ENCODE peak calls at places on chromosomes 4 and X, in four cellular contexts. One of them, this sample, is unnamed.

GRCh38 chr4:120211408-120212015 is 144.9 kb upstream of the MAD2L1 start:
- DNase-seq in stimulated activated CD8-positive, alpha-beta memory T cell treated with anti-CD3 and anti-CD28 coated beads, Interleukin-4, amount 100 ng/mL, for 24 hours: no peak
- DNase-seq in substantia nigra: no peak
- DNase-seq in uterus: no peak
- DNase-seq in this sample: no peak

GRCh38 chr4:180827610-180828009 is 1415.6 kb upstream of the TENM3 start:
- DNase-seq in stimulated activated CD8-positive, alpha-beta memory T cell treated with anti-CD3 and anti-CD28 coated beads, Interleukin-4, amount 100 ng/mL, for 24 hours: no peak
- DNase-seq in substantia nigra: no peak
- DNase-seq in uterus: no peak
- DNase-seq in this sample: no peak

GRCh38 chr4:153466637-153467153 is 535 bp downstream of the TMEM131L start:
- DNase-seq in stimulated activated CD8-positive, alpha-beta memory T cell treated with anti-CD3 and anti-CD28 coated beads, Interleukin-4, amount 100 ng/mL, for 24 hours: no peak
- DNase-seq in substantia nigra: peak; percentile 42
- DNase-seq in uterus: peak; percentile 24
- DNase-seq in this sample: no peak

GRCh38 chrX:20001615-20002014 is 10.8 kb upstream of the BCLAF3 start:
- DNase-seq in stimulated activated CD8-positive, alpha-beta memory T cell treated with anti-CD3 and anti-CD28 coated beads, Interleukin-4, amount 100 ng/mL, for 24 hours: no peak
- DNase-seq in substantia nigra: no peak
- DNase-seq in uterus: no peak
- DNase-seq in this sample: no peak

GRCh38 chr4:141921293-141921692 is 284.9 kb downstream of the IL15 start:
- DNase-seq in stimulated activated CD8-positive, alpha-beta memory T cell treated with anti-CD3 and anti-CD28 coated beads, Interleukin-4, amount 100 ng/mL, for 24 hours: no peak
- DNase-seq in substantia nigra: no peak
- DNase-seq in uterus: no peak
- DNase-seq in this sample: no peak

GRCh38 chr4:7890635-7891393 is 48.8 kb downstream of the AFAP1 start:
- DNase-seq in stimulated activated CD8-positive, alpha-beta memory T cell treated with anti-CD3 and anti-CD28 coated beads, Interleukin-4, amount 100 ng/mL, for 24 hours: no peak
- DNase-seq in substantia nigra: no peak
- DNase-seq in uterus: no peak
- DNase-seq in this sample: no peak

GRCh38 chr4:20662851-20663250 is 37.4 kb upstream of the PACRGL start:
- DNase-seq in stimulated activated CD8-positive, alpha-beta memory T cell treated with anti-CD3 and anti-CD28 coated beads, Interleukin-4, amount 100 ng/mL, for 24 hours: no peak
- DNase-seq in substantia nigra: no peak
- DNase-seq in uterus: no peak
- DNase-seq in this sample: no peak

GRCh38 chr4:77001907-77002306 is 52.4 kb downstream of the SEPTIN11 start:
- DNase-seq in stimulated activated CD8-positive, alpha-beta memory T cell treated with anti-CD3 and anti-CD28 coated beads, Interleukin-4, amount 100 ng/mL, for 24 hours: no peak
- DNase-seq in substantia nigra: no peak
- DNase-seq in uterus: no peak
- DNase-seq in this sample: no peak

GRCh38 chr4:17448689-17449088 is 63.2 kb downstream of the QDPR start:
- DNase-seq in stimulated activated CD8-positive, alpha-beta memory T cell treated with anti-CD3 and anti-CD28 coated beads, Interleukin-4, amount 100 ng/mL, for 24 hours: no peak
- DNase-seq in substantia nigra: no peak
- DNase-seq in uterus: no peak
- DNase-seq in this sample: no peak

GRCh38 chr4:15659768-15660394 is 4.7 kb upstream of the FBXL5 start:
- DNase-seq in stimulated activated CD8-positive, alpha-beta memory T cell treated with anti-CD3 and anti-CD28 coated beads, Interleukin-4, amount 100 ng/mL, for 24 hours: no peak
- DNase-seq in substantia nigra: no peak
- DNase-seq in uterus: no peak
- DNase-seq in this sample: peak; percentile 71

GRCh38 chr4:907691-908437 is 24.3 kb downstream of the GAK start:
- DNase-seq in stimulated activated CD8-positive, alpha-beta memory T cell treated with anti-CD3 and anti-CD28 coated beads, Interleukin-4, amount 100 ng/mL, for 24 hours: no peak
- DNase-seq in substantia nigra: no peak
- DNase-seq in uterus: no peak
- DNase-seq in this sample: no peak

GRCh38 chrX:124300412-124300811 is 32.0 kb upstream of the TEX13D start:
- DNase-seq in stimulated activated CD8-positive, alpha-beta memory T cell treated with anti-CD3 and anti-CD28 coated beads, Interleukin-4, amount 100 ng/mL, for 24 hours: no peak
- DNase-seq in substantia nigra: no peak
- DNase-seq in uterus: no peak
- DNase-seq in this sample: no peak

GRCh38 chr4:115272585-115272984 is 159.2 kb upstream of the NDST4 start:
- DNase-seq in stimulated activated CD8-positive, alpha-beta memory T cell treated with anti-CD3 and anti-CD28 coated beads, Interleukin-4, amount 100 ng/mL, for 24 hours: no peak
- DNase-seq in substantia nigra: no peak
- DNase-seq in uterus: no peak
- DNase-seq in this sample: no peak

This sample was measured in trophoblast cell.